ENCODE peak calls at places on chromosomes 3 and 15, in seven cellular contexts. N is effector CD4-positive, alpha-beta T cell; P is T-helper 1 cell; E is neuronal stem cell; L is CD8-positive, alpha-beta T cell; I is activated T-cell treated with anti-CD3 and anti-CD28 coated beads, Interleukin-2, amount 50 U/mL, for 72 hours; T is hypothalamus. Y is an unnamed sample.

GRCh38 chr3:187802928-187803259 is 57.6 kb upstream of the BCL6 start:
- DNase-seq in N (peak), P (peak), E (no peak), L (no peak), I (peak), T (no peak), Y (no peak)

GRCh38 chr3:85783331-85783730 is 824.5 kb downstream of the CADM2 start:
- DNase-seq in N (no peak), P (no peak), E (no peak), L (no peak), I (no peak), T (no peak), Y (no peak)

GRCh38 chr15:77632760-77633133 is at the start of gene LINGO1:
- DNase-seq in N (no peak), P (no peak), E (peak), L (no peak), I (no peak), T (peak), Y (no peak)

GRCh38 chr3:7447197-7447769 is 586.4 kb downstream of the GRM7 start:
- DNase-seq in N (no peak), P (no peak), E (no peak), L (no peak), I (no peak), T (no peak), Y (no peak)

GRCh38 chr3:113261996-113262665 is 50.8 kb downstream of the BOC start:
- DNase-seq in N (no peak), P (no peak), E (no peak), L (no peak), I (no peak), T (no peak), Y (no peak)

GRCh38 chr15:31230630-31231485 is 95.8 kb upstream of the KLF13 start:
- DNase-seq in N (no peak), P (no peak), E (no peak), L (no peak), I (no peak), T (no peak), Y (no peak)

GRCh38 chr3:115800489-115801080 is 177.3 kb downstream of the GAP43 start:
- DNase-seq in N (no peak), P (no peak), E (no peak), L (no peak), I (no peak), T (no peak), Y (no peak)

GRCh38 chr3:52498134-52499054 is 3.3 kb downstream of the STAB1 start:
- DNase-seq in N (no peak), P (no peak), E (no peak), L (no peak), I (no peak), T (peak), Y (no peak)

GRCh38 chr3:129016366-129016724 is 15.2 kb downstream of the EFCC1 start:
- DNase-seq in N (peak), P (peak), E (no peak), L (peak), I (peak), T (peak), Y (no peak)